ENCODE peak calls at places on chromosomes 7 and 10, in seven cellular contexts. Y is nucleus accumbens; F is HEK293T; J is CD8-positive, alpha-beta T cell; Q is CD8-positive, alpha-beta memory T cell; N is Peyer's patch; V is tibial nerve. K is an unnamed sample.

GRCh38 chr7:105621617-105622016 is 40.3 kb upstream of the EFCAB10 start:
- DNase-seq in N (no peak), Y (no peak), J (no peak), V (no peak), Q (no peak), F (no peak), K (peak; percentile 55)

GRCh38 chr7:30727061-30727945 is 24.6 kb upstream of the INMT start:
- DNase-seq in F (no peak), V (no peak), J (peak; percentile 64), N (peak; percentile 84), Q (peak; percentile 74), Y (no peak), K (no peak)

GRCh38 chr7:22094413-22095304 is 149.0 kb upstream of the CDCA7L start:
- DNase-seq in N (no peak), Y (no peak), Q (no peak), V (no peak), J (no peak), F (no peak), K (no peak)

GRCh38 chr7:144397086-144397485 is 6.4 kb downstream of the NOBOX start:
- DNase-seq in N (no peak), F (no peak), Q (no peak), Y (no peak), J (no peak), V (no peak), K (no peak)

GRCh38 chr7:116953727-116954442 is 584 bp downstream of the ST7 start:
- DNase-seq in Q (no peak), V (peak; percentile 47), F (peak; percentile 65), N (peak; percentile 69), Y (peak; percentile 57), J (peak; percentile 35), K (peak; percentile 65)

GRCh38 chr7:138460649-138461607 is 869 bp downstream of the TRIM24 start:
- DNase-seq in Y (peak; percentile 54), J (peak; percentile 56), Q (peak; percentile 54), V (no peak), F (peak; percentile 65), N (peak; percentile 76), K (peak; percentile 52)

GRCh38 chr7:98856021-98856422 is 13.8 kb downstream of the TMEM130 start:
- DNase-seq in Q (no peak), V (no peak), N (no peak), Y (no peak), J (no peak), F (no peak), K (no peak)

GRCh38 chr10:125605167-125605566 is 77.8 kb downstream of the TEX36 start:
- DNase-seq in Q (no peak), Y (no peak), N (no peak), F (no peak), V (no peak), J (no peak), K (no peak)

GRCh38 chr7:158778476-158778875 is 50.8 kb downstream of the ESYT2 start:
- DNase-seq in F (no peak), Y (no peak), V (no peak), N (no peak), Q (no peak), J (no peak), K (no peak)

K was measured in putamen.